ENCODE peak calls at places on chromosomes 5 and 9, in seven cellular contexts. E, S, T, V, M, I and U are unnamed samples.
A peak's percentile ranks its signal among the peaks of the same experiment; 100 is the strongest.

GRCh38 chr5:54760182-54760935 is 225.0 kb downstream of the ESM1 start:
- DNase-seq in E (no peak), S (no peak), T (no peak), V (no peak), M (no peak), I (peak; percentile 88), U (no peak)

GRCh38 chr5:172722309-172722815 is 48.6 kb downstream of the DUSP1 start:
- DNase-seq in E (no peak), S (no peak), T (no peak), V (peak; percentile 9), M (no peak), I (no peak), U (no peak)

GRCh38 chr5:135239461-135240282 is 159.4 kb downstream of the MACROH2A1 start:
- DNase-seq in E (no peak), S (no peak), T (no peak), V (no peak), M (no peak), I (no peak), U (no peak)

GRCh38 chr5:139141841-139142240 is 56.3 kb downstream of the SIL1 start:
- DNase-seq in E (peak; percentile 32), S (no peak), T (peak; percentile 62), V (no peak), M (no peak), I (peak; percentile 49), U (no peak)

GRCh38 chr5:78734094-78734845 is 85.7 kb upstream of the LHFPL2 start:
- DNase-seq in E (no peak), S (no peak), T (no peak), V (no peak), M (peak; percentile 48), I (no peak), U (no peak)

GRCh38 chr9:105405514-105406131 is 42.2 kb upstream of the FSD1L start:
- DNase-seq in E (peak; percentile 22), S (no peak), T (no peak), V (no peak), M (no peak), I (peak; percentile 16), U (peak; percentile 24)

GRCh38 chr5:38613992-38614836 is 57.8 kb upstream of the LIFR start:
- DNase-seq in E (no peak), S (no peak), T (no peak), V (no peak), M (no peak), I (no peak), U (no peak)

GRCh38 chr5:157481666-157482065 is 21.7 kb downstream of the NIPAL4 start:
- DNase-seq in E (no peak), S (no peak), T (no peak), V (no peak), M (no peak), I (no peak), U (no peak)

GRCh38 chr9:74285075-74285474 is 212.1 kb upstream of the RORB start:
- DNase-seq in E (no peak), S (peak; percentile 13), T (no peak), V (no peak), M (peak; percentile 19), I (no peak), U (no peak)

GRCh38 chr9:108636023-108636422 is 219.8 kb downstream of the ACTL7B start:
- DNase-seq in E (no peak), S (peak; percentile 46), T (no peak), V (no peak), M (peak; percentile 5), I (no peak), U (no peak)

GRCh38 chr5:163248333-163248732 is 189.1 kb upstream of the CCNG1 start:
- DNase-seq in E (no peak), S (no peak), T (no peak), V (no peak), M (no peak), I (no peak), U (no peak)

GRCh38 chr5:68849103-68849502 is 244.7 kb upstream of the SLC30A5 start:
- DNase-seq in E (no peak), S (no peak), T (no peak), V (no peak), M (no peak), I (peak; percentile 10), U (no peak)

GRCh38 chr9:126411225-126411947 is 84.8 kb downstream of the MVB12B start:
- DNase-seq in E (peak; percentile 79), S (no peak), T (no peak), V (no peak), M (no peak), I (peak; percentile 72), U (no peak)

GRCh38 chr5:14353661-14354474 is 210.7 kb downstream of the TRIO start:
- DNase-seq in E (no peak), S (no peak), T (no peak), V (no peak), M (no peak), I (no peak), U (no peak)

GRCh38 chr9:89497978-89498844 is at the start of gene SEMA4D:
- DNase-seq in E (peak; percentile 45), S (peak; percentile 83), T (no peak), V (peak; percentile 75), M (peak; percentile 70), I (peak; percentile 39), U (no peak)

GRCh38 chr5:166845044-166845443 is 1446.4 kb upstream of the WWC1 start:
- DNase-seq in E (peak; percentile 0), S (peak; percentile 19), T (no peak), V (no peak), M (peak; percentile 4), I (peak; percentile 17), U (no peak)

GRCh38 chr9:22040760-22041159 is 31.7 kb upstream of the CDKN2B start:
- DNase-seq in E (peak; percentile 86), S (no peak), T (no peak), V (no peak), M (no peak), I (peak; percentile 90), U (no peak)

GRCh38 chr5:26813235-26813634 is 225.2 kb downstream of the CDH9 start:
- DNase-seq in E (no peak), S (no peak), T (no peak), V (no peak), M (no peak), I (no peak), U (no peak)

GRCh38 chr9:16133556-16134227 is 580.8 kb downstream of the CCDC171 start:
- DNase-seq in E (peak; percentile 28), S (peak; percentile 79), T (peak; percentile 63), V (peak; percentile 55), M (peak; percentile 79), I (peak; percentile 78), U (no peak)

GRCh38 chr9:38126730-38127129 is 57.7 kb upstream of the SHB start:
- DNase-seq in E (no peak), S (peak; percentile 24), T (no peak), V (no peak), M (no peak), I (no peak), U (no peak)
- H3K9me3 ChIP-seq in E (no peaks in the 10 kb centered on the region), S (no peaks in the 10 kb centered on the region), T (no peaks in the 10 kb centered on the region), V (no peaks in the 10 kb centered on the region), M (no peaks in the 10 kb centered on the region), I (no peaks in the 10 kb centered on the region), U (no peaks in the 10 kb centered on the region)

DNA sequence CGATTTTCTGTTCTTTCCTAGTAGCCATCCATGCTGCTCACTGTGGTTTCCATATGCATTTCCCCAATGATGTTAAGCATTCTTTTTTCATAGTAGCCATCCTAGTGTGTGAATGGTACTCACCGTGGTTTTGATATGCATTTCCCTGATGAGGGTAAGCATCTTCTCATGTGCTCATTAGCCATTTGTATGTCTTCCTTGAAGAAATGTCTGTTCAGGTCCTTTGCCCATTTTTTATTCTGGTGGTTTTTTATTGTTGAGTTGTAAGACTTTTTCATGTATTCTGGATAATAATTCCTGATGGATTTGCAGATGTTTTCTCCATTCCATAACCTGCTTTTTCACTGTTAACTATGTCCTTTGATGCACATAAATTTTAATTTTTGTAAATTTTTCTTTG is 108.0 kb downstream of the EHMT1 start:
- DNase-seq in E (no peak), S (no peak), T (no peak), V (no peak), M (no peak), I (no peak), U (no peak)
- H3K9me3 ChIP-seq in E (no peaks in the 10 kb centered on the region), S (peaks cover 4% of the 10 kb centered on the region), T (no peaks in the 10 kb centered on the region), V (no peaks in the 10 kb centered on the region), M (no peaks in the 10 kb centered on the region), I (no peaks in the 10 kb centered on the region), U (no peaks in the 10 kb centered on the region)

GRCh38 chr9:27157736-27158135 is 48.7 kb downstream of the TEK start:
- DNase-seq in E (no peak), S (no peak), T (no peak), V (no peak), M (no peak), I (no peak), U (no peak)

GRCh38 chr9:27165670-27166069 is 56.6 kb downstream of the TEK start:
- DNase-seq in E (no peak), S (no peak), T (peak; percentile 7), V (no peak), M (no peak), I (no peak), U (no peak)

GRCh38 chr9:27165067-27165466 is 56.0 kb downstream of the TEK start:
- DNase-seq in E (no peak), S (no peak), T (no peak), V (no peak), M (no peak), I (no peak), U (no peak)

GRCh38 chr9:27160636-27161035 is 51.6 kb downstream of the TEK start:
- DNase-seq in E (no peak), S (no peak), T (no peak), V (no peak), M (no peak), I (no peak), U (no peak)

DNA sequence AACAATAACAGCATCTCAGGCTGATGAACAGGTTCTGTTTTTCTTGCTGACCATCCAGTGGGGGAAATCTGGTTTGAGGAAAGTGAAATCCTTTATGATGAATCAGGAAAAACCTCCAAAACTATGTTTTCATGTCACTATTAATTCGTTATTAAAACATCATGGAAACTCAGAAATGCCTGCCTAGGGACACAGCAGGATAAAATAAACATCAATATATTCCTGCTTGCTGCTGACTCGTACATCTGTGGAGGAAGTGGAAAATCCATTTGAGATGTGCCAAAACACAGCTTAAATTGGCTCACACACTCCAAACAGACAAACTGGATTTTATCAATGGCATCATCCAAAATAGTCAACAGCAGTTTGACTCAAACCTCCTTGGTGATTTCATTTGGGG is 53.0 kb downstream of the TEK start:
- DNase-seq in E (no peak), S (no peak), T (no peak), V (no peak), M (no peak), I (peak; percentile 64), U (no peak)
- H3K9me3 ChIP-seq in E (no peaks in the 10 kb centered on the region), S (no peaks in the 10 kb centered on the region), T (no peaks in the 10 kb centered on the region), V (no peaks in the 10 kb centered on the region), M (no peaks in the 10 kb centered on the region), I (no peaks in the 10 kb centered on the region), U (no peaks in the 10 kb centered on the region)

DNA sequence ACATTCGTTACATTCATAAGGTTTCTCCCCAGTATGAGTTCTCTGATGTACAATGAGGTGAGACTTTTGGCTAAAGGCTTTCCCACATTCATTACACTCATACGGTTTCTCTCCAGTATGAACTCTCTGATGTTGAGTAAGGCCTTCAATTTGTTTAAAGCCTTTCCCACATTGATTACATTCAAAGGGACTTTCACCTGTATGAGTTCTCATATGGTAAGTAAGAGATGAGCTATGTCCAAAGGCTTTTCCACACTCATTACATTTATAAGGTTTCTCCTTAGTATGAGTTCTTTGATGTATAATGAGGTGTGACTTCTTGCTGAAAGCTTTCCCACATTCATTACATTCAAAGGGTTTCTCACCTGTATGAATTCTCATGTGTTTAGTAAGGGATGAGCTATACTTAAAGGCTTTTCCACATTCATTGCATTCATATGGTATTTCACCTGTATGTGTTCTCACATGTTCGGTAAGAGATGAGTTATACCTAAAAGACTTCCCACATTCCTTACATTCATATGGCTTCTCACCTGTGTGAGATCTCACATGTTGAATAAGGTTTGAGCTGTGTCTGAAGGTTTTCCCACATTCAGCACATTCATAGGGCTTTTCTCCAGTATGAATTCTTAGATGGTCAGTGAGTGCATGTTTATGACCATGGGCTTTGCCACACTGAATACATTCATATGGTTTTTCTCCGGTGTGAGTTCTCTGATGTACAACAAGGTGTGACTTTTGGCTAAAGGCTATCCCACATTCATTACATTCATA is 13.5 kb downstream of the ZFP37 start:
- DNase-seq in E (peak; percentile 16), S (no peak), T (no peak), V (no peak), M (peak; percentile 34), I (peak; percentile 5), U (no peak)
- H3K9me3 ChIP-seq in E (peaks cover 58% of the 10 kb centered on the region), S (peaks cover 87% of the 10 kb centered on the region), T (peaks cover 93% of the 10 kb centered on the region), V (peaks cover 100% of the 10 kb centered on the region), M (peaks cover 97% of the 10 kb centered on the region), I (peaks cover 34% of the 10 kb centered on the region), U (peaks cover 43% of the 10 kb centered on the region)